ENCODE peak calls at places on chromosome 6, in seven cellular contexts. One of them, this sample, is unnamed.

GRCh38 chr6:62516287-62517152 is 230.5 kb upstream of the KHDRBS2 start:
- DNase-seq in ACHN: no peak
- DNase-seq in GM23248: no peak
- DNase-seq in SW480: no peak
- DNase-seq in EH: no peak
- DNase-seq in memory B cell: no peak
- DNase-seq in GM12865: no peak
- DNase-seq in this sample: peak; percentile 75

GRCh38 chr6:112879920-112880413 is 532.8 kb downstream of the RFPL4B start:
- DNase-seq in ACHN: no peak
- DNase-seq in GM23248: no peak
- DNase-seq in SW480: peak; percentile 81
- DNase-seq in EH: no peak
- DNase-seq in memory B cell: no peak
- DNase-seq in GM12865: peak; percentile 89
- DNase-seq in this sample: peak; percentile 55

GRCh38 chr6:20811112-20811746 is 277.0 kb downstream of the CDKAL1 start:
- DNase-seq in ACHN: peak; percentile 92
- DNase-seq in GM23248: peak; percentile 94
- DNase-seq in SW480: no peak
- DNase-seq in EH: peak; percentile 95
- DNase-seq in memory B cell: no peak
- DNase-seq in GM12865: no peak
- DNase-seq in this sample: no peak

GRCh38 chr6:135935951-135936601 is 84.6 kb downstream of the PDE7B start:
- DNase-seq in ACHN: no peak
- DNase-seq in GM23248: peak; percentile 85
- DNase-seq in SW480: no peak
- DNase-seq in EH: peak; percentile 88
- DNase-seq in memory B cell: no peak
- DNase-seq in GM12865: no peak
- DNase-seq in this sample: no peak

GRCh38 chr6:15073344-15073789 is 172.5 kb upstream of the JARID2 start:
- DNase-seq in ACHN: no peak
- DNase-seq in GM23248: peak; percentile 14
- DNase-seq in SW480: no peak
- DNase-seq in EH: no peak
- DNase-seq in memory B cell: no peak
- DNase-seq in GM12865: peak; percentile 56
- DNase-seq in this sample: no peak

GRCh38 chr6:78770766-78771165 is 96.6 kb upstream of the IRAK1BP1 start:
- DNase-seq in ACHN: peak; percentile 3
- DNase-seq in GM23248: no peak
- DNase-seq in SW480: no peak
- DNase-seq in EH: no peak
- DNase-seq in memory B cell: no peak
- DNase-seq in GM12865: no peak
- DNase-seq in this sample: no peak

GRCh38 chr6:17457956-17458355 is 64.6 kb downstream of the CAP2 start:
- DNase-seq in ACHN: no peak
- DNase-seq in GM23248: no peak
- DNase-seq in SW480: no peak
- DNase-seq in EH: no peak
- DNase-seq in memory B cell: no peak
- DNase-seq in GM12865: no peak
- DNase-seq in this sample: no peak

GRCh38 chr6:47428746-47429664 is 48.6 kb upstream of the CD2AP start:
- DNase-seq in ACHN: no peak
- DNase-seq in GM23248: no peak
- DNase-seq in SW480: no peak
- DNase-seq in EH: no peak
- DNase-seq in memory B cell: no peak
- DNase-seq in GM12865: no peak
- DNase-seq in this sample: no peak

GRCh38 chr6:42347456-42347855 is 104.3 kb downstream of the TRERF1 start:
- DNase-seq in ACHN: no peak
- DNase-seq in GM23248: no peak
- DNase-seq in SW480: no peak
- DNase-seq in EH: no peak
- DNase-seq in memory B cell: no peak
- DNase-seq in GM12865: no peak
- DNase-seq in this sample: no peak

GRCh38 chr6:169220068-169220964 is 33.3 kb downstream of the THBS2 start:
- DNase-seq in ACHN: no peak
- DNase-seq in GM23248: no peak
- DNase-seq in SW480: no peak
- DNase-seq in EH: no peak
- DNase-seq in memory B cell: no peak
- DNase-seq in GM12865: no peak
- DNase-seq in this sample: no peak

GRCh38 chr6:64984947-64985346 is 722.1 kb downstream of the EYS start:
- DNase-seq in ACHN: no peak
- DNase-seq in GM23248: no peak
- DNase-seq in SW480: no peak
- DNase-seq in EH: no peak
- DNase-seq in memory B cell: no peak
- DNase-seq in GM12865: no peak
- DNase-seq in this sample: no peak

GRCh38 chr6:39819676-39820075 is 27.5 kb downstream of the DAAM2 start:
- DNase-seq in ACHN: no peak
- DNase-seq in GM23248: peak; percentile 44
- DNase-seq in SW480: no peak
- DNase-seq in EH: no peak
- DNase-seq in memory B cell: no peak
- DNase-seq in GM12865: no peak
- DNase-seq in this sample: no peak

GRCh38 chr6:118725944-118726343 is 74.6 kb upstream of the CEP85L start:
- DNase-seq in ACHN: no peak
- DNase-seq in GM23248: no peak
- DNase-seq in SW480: no peak
- DNase-seq in EH: no peak
- DNase-seq in memory B cell: no peak
- DNase-seq in GM12865: peak; percentile 21
- DNase-seq in this sample: no peak

GRCh38 chr6:5126214-5126613 is 41.1 kb downstream of the PPP1R3G start:
- DNase-seq in ACHN: peak; percentile 44
- DNase-seq in GM23248: no peak
- DNase-seq in SW480: no peak
- DNase-seq in EH: peak; percentile 72
- DNase-seq in memory B cell: no peak
- DNase-seq in GM12865: no peak
- DNase-seq in this sample: no peak